ENCODE peak calls at places on chromosomes 4 and X, in six cellular contexts. One of them, this sample, is unnamed.

GRCh38 chrX:65406532-65406931 is 128.1 kb downstream of the LAS1L start:
- DNase-seq in Calu3: no peak
- DNase-seq in H7: peak
- DNase-seq in LHCN-M2: no peak
- DNase-seq in chondrocyte: no peak
- DNase-seq in G401: no peak
- DNase-seq in this sample: no peak

GRCh38 chr4:183213996-183214395 is 106.1 kb downstream of the CLDN22 start:
- DNase-seq in Calu3: no peak
- DNase-seq in H7: no peak
- DNase-seq in LHCN-M2: no peak
- DNase-seq in chondrocyte: no peak
- DNase-seq in G401: no peak
- DNase-seq in this sample: no peak

GRCh38 chr4:140300271-140300970 is 73.0 kb upstream of the SCOC start:
- DNase-seq in Calu3: peak
- DNase-seq in H7: no peak
- DNase-seq in LHCN-M2: peak
- DNase-seq in chondrocyte: no peak
- DNase-seq in G401: no peak
- DNase-seq in this sample: peak

GRCh38 chrX:130108647-130109428 is 1.5 kb downstream of the ELF4 start:
- DNase-seq in Calu3: peak
- DNase-seq in H7: peak
- DNase-seq in LHCN-M2: peak
- DNase-seq in chondrocyte: no peak
- DNase-seq in G401: no peak
- DNase-seq in this sample: no peak

GRCh38 chrX:53048169-53049126 is at the start of gene GPR173:
- DNase-seq in Calu3: no peak
- DNase-seq in H7: peak
- DNase-seq in LHCN-M2: peak
- DNase-seq in chondrocyte: no peak
- DNase-seq in G401: peak
- DNase-seq in this sample: peak

GRCh38 chr4:6542951-6543350 is 32.0 kb upstream of the MAN2B2 start:
- DNase-seq in Calu3: no peak
- DNase-seq in H7: no peak
- DNase-seq in LHCN-M2: no peak
- DNase-seq in chondrocyte: no peak
- DNase-seq in G401: no peak
- DNase-seq in this sample: no peak

GRCh38 chrX:133068461-133068860 is 28.4 kb downstream of the USP26 start:
- DNase-seq in Calu3: no peak
- DNase-seq in H7: no peak
- DNase-seq in LHCN-M2: no peak
- DNase-seq in chondrocyte: no peak
- DNase-seq in G401: no peak
- DNase-seq in this sample: no peak

GRCh38 chr4:128635141-128635911 is 174.2 kb upstream of the JADE1 start:
- DNase-seq in Calu3: peak
- DNase-seq in H7: no peak
- DNase-seq in LHCN-M2: peak
- DNase-seq in chondrocyte: no peak
- DNase-seq in G401: peak
- DNase-seq in this sample: peak

GRCh38 chrX:39915596-39915995 is 182.2 kb downstream of the BCOR start:
- DNase-seq in Calu3: no peak
- DNase-seq in H7: no peak
- DNase-seq in LHCN-M2: no peak
- DNase-seq in chondrocyte: peak
- DNase-seq in G401: no peak
- DNase-seq in this sample: no peak

GRCh38 chr4:74018771-74019170 is 19.7 kb downstream of the CXCL3 start:
- DNase-seq in Calu3: no peak
- DNase-seq in H7: no peak
- DNase-seq in LHCN-M2: no peak
- DNase-seq in chondrocyte: no peak
- DNase-seq in G401: no peak
- DNase-seq in this sample: no peak

GRCh38 chrX:122087353-122087752 is 1039.9 kb downstream of the GLUD2 start:
- DNase-seq in Calu3: no peak
- DNase-seq in H7: no peak
- DNase-seq in LHCN-M2: no peak
- DNase-seq in chondrocyte: no peak
- DNase-seq in G401: no peak
- DNase-seq in this sample: no peak

GRCh38 chrX:105636667-105637066 is 185.7 kb upstream of the NRK start:
- DNase-seq in Calu3: no peak
- DNase-seq in H7: peak
- DNase-seq in LHCN-M2: peak
- DNase-seq in chondrocyte: no peak
- DNase-seq in G401: no peak
- DNase-seq in this sample: no peak

GRCh38 chr4:38166082-38166481 is 205.9 kb downstream of the PTTG2 start:
- DNase-seq in Calu3: no peak
- DNase-seq in H7: no peak
- DNase-seq in LHCN-M2: no peak
- DNase-seq in chondrocyte: no peak
- DNase-seq in G401: no peak
- DNase-seq in this sample: no peak

GRCh38 chr4:25838526-25838925 is 24.3 kb downstream of the SEL1L3 start:
- DNase-seq in Calu3: no peak
- DNase-seq in H7: peak
- DNase-seq in LHCN-M2: no peak
- DNase-seq in chondrocyte: no peak
- DNase-seq in G401: no peak
- DNase-seq in this sample: no peak

GRCh38 chrX:18210470-18210869 is 10.2 kb downstream of the BEND2 start:
- DNase-seq in Calu3: no peak
- DNase-seq in H7: no peak
- DNase-seq in LHCN-M2: peak
- DNase-seq in chondrocyte: no peak
- DNase-seq in G401: peak
- DNase-seq in this sample: peak

GRCh38 chr4:175691791-175692190 is 120.3 kb downstream of the GPM6A start:
- DNase-seq in Calu3: no peak
- DNase-seq in H7: no peak
- DNase-seq in LHCN-M2: no peak
- DNase-seq in chondrocyte: no peak
- DNase-seq in G401: peak
- DNase-seq in this sample: no peak

GRCh38 chr4:11408569-11408968 is 20.1 kb downstream of the HS3ST1 start:
- DNase-seq in Calu3: no peak
- DNase-seq in H7: no peak
- DNase-seq in LHCN-M2: no peak
- DNase-seq in chondrocyte: no peak
- DNase-seq in G401: peak
- DNase-seq in this sample: no peak

GRCh38 chr4:22338806-22339205 is 177.1 kb downstream of the ADGRA3 start:
- DNase-seq in Calu3: no peak
- DNase-seq in H7: no peak
- DNase-seq in LHCN-M2: no peak
- DNase-seq in chondrocyte: no peak
- DNase-seq in G401: peak
- DNase-seq in this sample: no peak

GRCh38 chr4:147118523-147118922 is 172.9 kb upstream of the TTC29 start:
- DNase-seq in Calu3: no peak
- DNase-seq in H7: no peak
- DNase-seq in LHCN-M2: no peak
- DNase-seq in chondrocyte: no peak
- DNase-seq in G401: no peak
- DNase-seq in this sample: peak

GRCh38 chr4:99790796-99791617 is 25.6 kb upstream of the DAPP1 start:
- DNase-seq in Calu3: no peak
- DNase-seq in H7: no peak
- DNase-seq in LHCN-M2: peak
- DNase-seq in chondrocyte: no peak
- DNase-seq in G401: no peak
- DNase-seq in this sample: no peak

GRCh38 chrX:41312786-41313185 is 21.2 kb upstream of the DDX3X start:
- DNase-seq in Calu3: no peak
- DNase-seq in H7: no peak
- DNase-seq in LHCN-M2: no peak
- DNase-seq in chondrocyte: no peak
- DNase-seq in G401: no peak
- DNase-seq in this sample: no peak

GRCh38 chrX:138939038-138939437 is 227.5 kb upstream of the FGF13 start:
- DNase-seq in Calu3: no peak
- DNase-seq in H7: no peak
- DNase-seq in LHCN-M2: no peak
- DNase-seq in chondrocyte: no peak
- DNase-seq in G401: no peak
- DNase-seq in this sample: no peak

GRCh38 chrX:18702362-18703195 is 4.9 kb upstream of the PPEF1 start:
- DNase-seq in Calu3: peak
- DNase-seq in H7: no peak
- DNase-seq in LHCN-M2: peak
- DNase-seq in chondrocyte: no peak
- DNase-seq in G401: no peak
- DNase-seq in this sample: no peak

GRCh38 chrX:118495958-118496762 is 545 bp downstream of the DOCK11 start:
- DNase-seq in Calu3: peak
- DNase-seq in H7: peak
- DNase-seq in LHCN-M2: peak
- DNase-seq in chondrocyte: peak
- DNase-seq in G401: peak
- DNase-seq in this sample: peak

GRCh38 chr4:7424553-7425111 is 10.1 kb downstream of the PSAPL1 start:
- DNase-seq in Calu3: no peak
- DNase-seq in H7: peak
- DNase-seq in LHCN-M2: no peak
- DNase-seq in chondrocyte: no peak
- DNase-seq in G401: no peak
- DNase-seq in this sample: no peak

GRCh38 chrX:133254666-133255065 is 36.5 kb upstream of the TFDP3 start:
- DNase-seq in Calu3: no peak
- DNase-seq in H7: no peak
- DNase-seq in LHCN-M2: no peak
- DNase-seq in chondrocyte: no peak
- DNase-seq in G401: no peak
- DNase-seq in this sample: no peak

GRCh38 chr4:89294583-89295244 is 12.9 kb downstream of the GPRIN3 start:
- DNase-seq in Calu3: no peak
- DNase-seq in H7: no peak
- DNase-seq in LHCN-M2: no peak
- DNase-seq in chondrocyte: no peak
- DNase-seq in G401: no peak
- DNase-seq in this sample: no peak

GRCh38 chr4:156827519-156827918 is 144.1 kb downstream of the PDGFC start:
- DNase-seq in Calu3: no peak
- DNase-seq in H7: no peak
- DNase-seq in LHCN-M2: no peak
- DNase-seq in chondrocyte: no peak
- DNase-seq in G401: no peak
- DNase-seq in this sample: no peak

GRCh38 chr4:130478406-130478805 is 1382.5 kb downstream of the C4orf33 start:
- DNase-seq in Calu3: no peak
- DNase-seq in H7: no peak
- DNase-seq in LHCN-M2: peak
- DNase-seq in chondrocyte: no peak
- DNase-seq in G401: no peak
- DNase-seq in this sample: no peak

GRCh38 chrX:13398073-13398823 is 78.4 kb upstream of the ATXN3L start:
- DNase-seq in Calu3: peak
- DNase-seq in H7: no peak
- DNase-seq in LHCN-M2: peak
- DNase-seq in chondrocyte: no peak
- DNase-seq in G401: peak
- DNase-seq in this sample: no peak

GRCh38 chrX:132059973-132060540 is 37.0 kb downstream of the STK26 start:
- DNase-seq in Calu3: no peak
- DNase-seq in H7: no peak
- DNase-seq in LHCN-M2: no peak
- DNase-seq in chondrocyte: no peak
- DNase-seq in G401: no peak
- DNase-seq in this sample: no peak

GRCh38 chr4:140367738-140368137 is 5.7 kb upstream of the SCOC start:
- DNase-seq in Calu3: peak
- DNase-seq in H7: no peak
- DNase-seq in LHCN-M2: peak
- DNase-seq in chondrocyte: no peak
- DNase-seq in G401: no peak
- DNase-seq in this sample: no peak

GRCh38 chr4:18020671-18021469 is 685 bp downstream of the LCORL start:
- DNase-seq in Calu3: peak
- DNase-seq in H7: peak
- DNase-seq in LHCN-M2: peak
- DNase-seq in chondrocyte: peak
- DNase-seq in G401: peak
- DNase-seq in this sample: peak

GRCh38 chr4:24630937-24631336 is 46.6 kb upstream of the DHX15 start:
- DNase-seq in Calu3: no peak
- DNase-seq in H7: no peak
- DNase-seq in LHCN-M2: peak
- DNase-seq in chondrocyte: no peak
- DNase-seq in G401: no peak
- DNase-seq in this sample: no peak

GRCh38 chr4:150971901-150972300 is 43.2 kb downstream of the LRBA start:
- DNase-seq in Calu3: no peak
- DNase-seq in H7: no peak
- DNase-seq in LHCN-M2: no peak
- DNase-seq in chondrocyte: no peak
- DNase-seq in G401: no peak
- DNase-seq in this sample: no peak

GRCh38 chrX:79259073-79259689 is 108.0 kb downstream of the ITM2A start:
- DNase-seq in Calu3: no peak
- DNase-seq in H7: no peak
- DNase-seq in LHCN-M2: no peak
- DNase-seq in chondrocyte: no peak
- DNase-seq in G401: no peak
- DNase-seq in this sample: no peak

GRCh38 chrX:13808865-13809264 is 8.0 kb downstream of the GPM6B start:
- DNase-seq in Calu3: no peak
- DNase-seq in H7: no peak
- DNase-seq in LHCN-M2: no peak
- DNase-seq in chondrocyte: no peak
- DNase-seq in G401: no peak
- DNase-seq in this sample: no peak

GRCh38 chrX:41695464-41695863 is 6.7 kb downstream of the GPR34 start:
- DNase-seq in Calu3: no peak
- DNase-seq in H7: no peak
- DNase-seq in LHCN-M2: peak
- DNase-seq in chondrocyte: no peak
- DNase-seq in G401: no peak
- DNase-seq in this sample: no peak

GRCh38 chr4:108160741-108161352 is 7.9 kb downstream of the LEF1 start:
- DNase-seq in Calu3: no peak
- DNase-seq in H7: peak
- DNase-seq in LHCN-M2: no peak
- DNase-seq in chondrocyte: no peak
- DNase-seq in G401: no peak
- DNase-seq in this sample: no peak